ENCODE peak calls at places on chromosomes 16 and 17, in eight cellular contexts. E, H, D, B, A, J, Q and R are unnamed samples.

GRCh38 chr16:79437764-79438728 is 162.5 kb downstream of the MAF start:
- DNase-seq in E (no peak), H (peak), D (peak), B (no peak), A (peak), J (no peak), Q (peak), R (no peak)

GRCh38 chr17:18158022-18158600 is 25.5 kb upstream of the ALKBH5 start:
- DNase-seq in E (peak), H (peak), D (peak), B (peak), A (no peak), J (peak), Q (peak), R (no peak)

GRCh38 chr16:56611281-56611833 is 3.0 kb downstream of the MT2A start:
- DNase-seq in E (no peak), H (no peak), D (peak), B (no peak), A (no peak), J (peak), Q (no peak), R (no peak)

GRCh38 chr16:68351463-68351862 is 40.6 kb downstream of the PRMT7 start:
- DNase-seq in E (no peak), H (no peak), D (no peak), B (no peak), A (no peak), J (no peak), Q (no peak), R (no peak)

GRCh38 chr16:58426960-58427359 is 34.7 kb downstream of the GINS3 start:
- DNase-seq in E (no peak), H (no peak), D (no peak), B (no peak), A (no peak), J (no peak), Q (no peak), R (no peak)

GRCh38 chr17:64001763-64002529 is 3.8 kb downstream of the PRR29 start:
- DNase-seq in E (no peak), H (no peak), D (no peak), B (no peak), A (no peak), J (no peak), Q (no peak), R (no peak)

GRCh38 chr17:2710075-2710803 is 1.3 kb downstream of the CLUH start:
- DNase-seq in E (no peak), H (no peak), D (peak), B (no peak), A (no peak), J (no peak), Q (no peak), R (no peak)

GRCh38 chr16:87295259-87295658 is 21.9 kb downstream of the C16orf95 start:
- DNase-seq in E (peak), H (peak), D (no peak), B (no peak), A (no peak), J (peak), Q (peak), R (no peak)

GRCh38 chr17:38418069-38418692 is 10.1 kb upstream of the ARHGAP23 start:
- DNase-seq in E (no peak), H (no peak), D (no peak), B (no peak), A (no peak), J (no peak), Q (no peak), R (no peak)

GRCh38 chr16:55003916-55004315 is 73.3 kb downstream of the IRX5 start:
- DNase-seq in E (no peak), H (no peak), D (no peak), B (no peak), A (no peak), J (no peak), Q (no peak), R (no peak)

GRCh38 chr17:61579961-61580360 is 11.1 kb downstream of the NACA2 start:
- DNase-seq in E (no peak), H (peak), D (no peak), B (no peak), A (no peak), J (no peak), Q (peak), R (no peak)

GRCh38 chr17:78241277-78242023 is 10.0 kb downstream of the TMEM235 start:
- DNase-seq in E (peak), H (peak), D (no peak), B (no peak), A (no peak), J (peak), Q (no peak), R (no peak)

GRCh38 chr17:50381260-50381815 is 8.3 kb downstream of the EME1 start:
- DNase-seq in E (no peak), H (no peak), D (no peak), B (no peak), A (no peak), J (no peak), Q (no peak), R (no peak)

GRCh38 chr16:84022641-84023040 is 20.0 kb downstream of the SLC38A8 start:
- DNase-seq in E (no peak), H (no peak), D (no peak), B (no peak), A (no peak), J (no peak), Q (no peak), R (no peak)

GRCh38 chr17:66829386-66829864 is 5.5 kb upstream of the CACNG5 start:
- DNase-seq in E (peak), H (peak), D (peak), B (no peak), A (peak), J (no peak), Q (peak), R (peak)

GRCh38 chr17:20922128-20922670 is 120.6 kb downstream of the USP22 start:
- DNase-seq in E (no peak), H (no peak), D (no peak), B (no peak), A (no peak), J (no peak), Q (no peak), R (no peak)

GRCh38 chr16:66508914-66509496 is 40.9 kb downstream of the TK2 start:
- DNase-seq in E (no peak), H (no peak), D (peak), B (no peak), A (no peak), J (no peak), Q (no peak), R (no peak)

GRCh38 chr16:67150833-67151396 is at the start of gene B3GNT9:
- DNase-seq in E (no peak), H (peak), D (peak), B (no peak), A (peak), J (peak), Q (peak), R (no peak)

GRCh38 chr16:48235556-48236136 is 8.5 kb upstream of the LONP2 start:
- DNase-seq in E (no peak), H (no peak), D (peak), B (no peak), A (no peak), J (no peak), Q (no peak), R (no peak)

GRCh38 chr16:19294156-19294649 is 8.7 kb downstream of the CLEC19A start:
- DNase-seq in E (no peak), H (peak), D (peak), B (no peak), A (no peak), J (no peak), Q (peak), R (no peak)